ENCODE peak calls at places on chromosomes 2 and 18, in ten cellular contexts. U is kidney, I is H7, T is left ventricle myocardium inferior, S is astrocyte of the spinal cord, B is H1, C is IMR-90, E is epithelial cell of esophagus, A is ovary, P is body of pancreas. H is an unnamed sample.

GRCh38 chr2:20223345-20224190 is 1.4 kb downstream of the SDC1 start:
- DNase-seq in U (peak), I (peak), T (no peak), S (peak), B (no peak), C (peak), E (peak), A (peak), P (peak), H (no peak)

GRCh38 chr2:128600606-128601297 is 282.1 kb upstream of the HS6ST1 start:
- DNase-seq in U (no peak), I (no peak), T (no peak), S (no peak), B (no peak), C (no peak), E (no peak), A (no peak), P (no peak), H (peak)

GRCh38 chr2:171516793-171517192 is 5.5 kb upstream of the CYBRD1 start:
- DNase-seq in U (no peak), I (no peak), T (no peak), S (no peak), B (no peak), C (no peak), E (no peak), A (no peak), P (no peak), H (no peak)

GRCh38 chr2:230974096-230974913 is 21.6 kb upstream of the SPATA3 start:
- DNase-seq in U (no peak), I (no peak), T (no peak), S (peak), B (no peak), C (peak), E (peak), A (no peak), P (no peak), H (peak)

GRCh38 chr2:55954306-55955035 is 30.9 kb upstream of the EFEMP1 start:
- DNase-seq in U (no peak), I (no peak), T (no peak), S (peak), B (no peak), C (peak), E (no peak), A (no peak), P (peak), H (no peak)

GRCh38 chr2:24819442-24820174 is 26.4 kb downstream of the CENPO start:
- DNase-seq in U (peak), I (peak), T (peak), S (no peak), B (no peak), C (no peak), E (no peak), A (no peak), P (no peak), H (no peak)

GRCh38 chr2:46858697-46859080 is 56.9 kb downstream of the MCFD2 start:
- DNase-seq in U (no peak), I (no peak), T (no peak), S (peak), B (no peak), C (peak), E (peak), A (no peak), P (no peak), H (no peak)

GRCh38 chr18:31369478-31369877 is 7.1 kb upstream of the DSG4 start:
- DNase-seq in U (no peak), I (no peak), T (no peak), S (no peak), B (no peak), C (no peak), E (no peak), A (no peak), P (no peak), H (no peak)

GRCh38 chr18:75128911-75129716 is 79.8 kb downstream of the PTGR3 start:
- DNase-seq in U (no peak), I (peak), T (no peak), S (no peak), B (no peak), C (no peak), E (no peak), A (no peak), P (no peak), H (no peak)

GRCh38 chr2:26495705-26496271 is 17.9 kb upstream of the OTOF start:
- DNase-seq in U (peak), I (peak), T (no peak), S (no peak), B (no peak), C (no peak), E (peak), A (no peak), P (peak), H (no peak)

GRCh38 chr2:190094471-190094870 is 31.9 kb upstream of the MSTN start:
- DNase-seq in U (no peak), I (no peak), T (no peak), S (no peak), B (no peak), C (no peak), E (no peak), A (no peak), P (no peak), H (no peak)

GRCh38 chr2:152098798-152099654 is at the start of gene CACNB4:
- DNase-seq in U (no peak), I (peak), T (no peak), S (peak), B (peak), C (no peak), E (peak), A (peak), P (peak), H (no peak)

GRCh38 chr18:48887294-48887904 is 63.4 kb downstream of the SMAD7 start:
- DNase-seq in U (peak), I (no peak), T (no peak), S (no peak), B (no peak), C (no peak), E (no peak), A (peak), P (no peak), H (no peak)

GRCh38 chr2:191045141-191045540 is 31.2 kb upstream of the STAT1 start:
- DNase-seq in U (no peak), I (no peak), T (no peak), S (no peak), B (no peak), C (peak), E (no peak), A (no peak), P (no peak), H (no peak)

GRCh38 chr18:79046522-79046921 is 22.7 kb upstream of the ATP9B start:
- DNase-seq in U (peak), I (no peak), T (no peak), S (no peak), B (no peak), C (no peak), E (no peak), A (no peak), P (no peak), H (no peak)

GRCh38 chr2:29767606-29768335 is 153.6 kb downstream of the ALK start:
- DNase-seq in U (no peak), I (no peak), T (no peak), S (no peak), B (no peak), C (no peak), E (no peak), A (no peak), P (no peak), H (no peak)

GRCh38 chr2:171410101-171410500 is 23.7 kb downstream of the METTL8 start:
- DNase-seq in U (no peak), I (no peak), T (no peak), S (peak), B (no peak), C (peak), E (peak), A (no peak), P (no peak), H (no peak)

GRCh38 chr2:225008935-225009334 is 33.3 kb downstream of the DOCK10 start:
- DNase-seq in U (no peak), I (peak), T (no peak), S (no peak), B (no peak), C (no peak), E (peak), A (no peak), P (no peak), H (peak)
- H3K4me3 ChIP-seq in U (no peak), I (no peak), T (no peak), S (no peak), B (no peak), C (no peak), E (no peak), A (no peak), P (no peak), H (no peak)

GRCh38 chr18:8948471-8949149 is 153.9 kb upstream of the NDUFV2 start:
- DNase-seq in U (no peak), I (no peak), T (no peak), S (peak), B (no peak), C (peak), E (peak), A (no peak), P (no peak), H (peak)

GRCh38 chr18:8948011-8948410 is 154.5 kb upstream of the NDUFV2 start:
- DNase-seq in U (no peak), I (no peak), T (no peak), S (no peak), B (no peak), C (no peak), E (no peak), A (no peak), P (no peak), H (no peak)

GRCh38 chr18:8951491-8951890 is 151.0 kb upstream of the NDUFV2 start:
- DNase-seq in U (no peak), I (no peak), T (no peak), S (no peak), B (no peak), C (no peak), E (no peak), A (no peak), P (no peak), H (peak)

GRCh38 chr18:8947576-8947975 is 154.9 kb upstream of the NDUFV2 start:
- DNase-seq in U (no peak), I (no peak), T (no peak), S (peak), B (no peak), C (no peak), E (no peak), A (no peak), P (no peak), H (no peak)

DNA sequence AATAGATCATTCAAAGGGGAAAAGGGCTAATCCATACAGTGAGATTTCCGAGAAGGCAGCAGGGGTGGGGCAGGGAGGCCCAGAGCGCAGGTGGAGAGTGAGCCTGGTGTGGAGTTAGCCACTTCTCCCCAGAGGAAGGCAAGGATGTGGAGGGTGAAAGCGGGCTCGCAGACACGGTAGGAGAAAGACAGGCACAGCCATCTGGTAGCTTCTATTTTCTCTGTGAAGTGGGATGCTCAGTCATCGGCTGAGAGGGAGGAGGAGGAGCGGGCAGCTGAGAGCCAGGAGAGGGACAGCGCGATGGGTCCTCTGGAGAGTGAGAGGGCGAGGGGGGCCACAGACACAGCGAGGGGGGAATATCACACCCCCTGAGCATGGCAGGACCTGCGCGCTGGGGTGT is 153.3 kb upstream of the NDUFV2 start:
- DNase-seq in U (no peak), I (no peak), T (no peak), S (no peak), B (no peak), C (peak), E (no peak), A (no peak), P (no peak), H (peak)
- H3K4me3 ChIP-seq in U (no peak), I (no peak), T (no peak), S (no peak), B (no peak), C (peak), E (no peak), A (no peak), P (no peak), H (no peak)

DNA sequence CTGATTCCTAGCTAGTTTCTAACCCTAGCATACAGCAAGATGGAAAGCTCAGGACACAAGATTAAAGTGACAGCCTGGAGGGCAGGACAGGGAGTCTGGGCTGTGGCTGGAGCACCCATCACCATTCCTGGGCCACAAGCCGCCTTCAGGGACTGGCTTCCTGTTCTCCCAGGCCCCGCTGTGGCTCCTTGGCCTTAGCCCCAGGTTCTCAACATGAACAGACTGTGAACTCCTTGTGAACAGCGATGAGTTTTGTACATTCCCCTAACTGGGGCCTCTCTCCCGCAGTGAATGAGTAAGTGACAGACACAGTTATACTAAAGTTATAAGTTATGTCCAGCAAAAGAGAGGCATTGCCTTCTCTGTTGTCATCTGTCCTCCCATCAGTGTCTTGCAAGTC is 35.9 kb upstream of the SLC14A1 start:
- DNase-seq in U (no peak), I (no peak), T (no peak), S (peak), B (no peak), C (peak), E (no peak), A (no peak), P (no peak), H (no peak)
- H3K4me3 ChIP-seq in U (no peak), I (no peak), T (no peak), S (no peak), B (no peak), C (no peak), E (no peak), A (no peak), P (no peak), H (peak)

DNA sequence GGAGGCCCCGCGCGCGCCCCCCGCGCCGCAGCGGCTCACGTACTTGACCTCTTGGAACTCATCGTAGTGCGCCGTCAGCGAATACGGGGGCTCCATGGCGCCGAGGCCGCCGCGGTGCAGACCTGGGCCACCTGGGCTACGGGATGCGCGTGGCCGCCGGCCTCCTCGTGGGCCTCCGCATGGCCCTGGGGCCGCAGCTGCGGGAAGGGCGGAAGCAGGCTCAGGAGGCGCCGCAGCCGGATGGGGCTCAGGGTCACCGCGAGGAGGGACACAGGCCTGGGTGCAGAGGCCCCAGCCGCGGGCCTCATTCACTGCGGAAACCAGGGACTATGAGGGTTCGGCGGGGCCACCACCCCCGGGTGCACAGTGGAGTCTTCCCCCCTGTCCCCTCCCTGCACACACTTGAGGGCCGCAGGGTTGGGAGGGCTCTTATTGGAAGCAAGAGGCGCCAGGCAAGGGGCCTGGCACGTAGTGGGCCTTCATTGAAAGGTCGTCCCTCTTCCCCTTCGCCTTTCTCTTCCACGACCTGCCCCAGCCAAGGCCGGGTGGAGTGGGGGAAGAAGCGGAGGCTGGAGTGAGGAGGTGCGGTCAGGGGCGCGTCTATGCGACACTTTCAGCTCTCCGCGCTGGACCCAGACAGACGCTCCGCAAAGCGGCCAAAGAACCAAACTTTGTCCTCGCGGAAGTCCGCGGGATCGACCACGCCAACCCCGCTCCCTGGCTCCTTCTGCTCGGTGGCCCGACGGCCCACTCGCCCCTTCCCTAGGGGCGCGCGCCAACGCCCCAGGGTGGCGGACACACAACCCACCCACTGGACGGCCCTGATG is 863 bp downstream of the ECEL1 start:
- DNase-seq in U (peak), I (peak), T (peak), S (no peak), B (no peak), C (no peak), E (no peak), A (peak), P (no peak), H (no peak)
- H3K4me3 ChIP-seq in U (no peak), I (peak), T (peak), S (no peak), B (peak), C (no peak), E (no peak), A (peak), P (no peak), H (no peak)

DNA sequence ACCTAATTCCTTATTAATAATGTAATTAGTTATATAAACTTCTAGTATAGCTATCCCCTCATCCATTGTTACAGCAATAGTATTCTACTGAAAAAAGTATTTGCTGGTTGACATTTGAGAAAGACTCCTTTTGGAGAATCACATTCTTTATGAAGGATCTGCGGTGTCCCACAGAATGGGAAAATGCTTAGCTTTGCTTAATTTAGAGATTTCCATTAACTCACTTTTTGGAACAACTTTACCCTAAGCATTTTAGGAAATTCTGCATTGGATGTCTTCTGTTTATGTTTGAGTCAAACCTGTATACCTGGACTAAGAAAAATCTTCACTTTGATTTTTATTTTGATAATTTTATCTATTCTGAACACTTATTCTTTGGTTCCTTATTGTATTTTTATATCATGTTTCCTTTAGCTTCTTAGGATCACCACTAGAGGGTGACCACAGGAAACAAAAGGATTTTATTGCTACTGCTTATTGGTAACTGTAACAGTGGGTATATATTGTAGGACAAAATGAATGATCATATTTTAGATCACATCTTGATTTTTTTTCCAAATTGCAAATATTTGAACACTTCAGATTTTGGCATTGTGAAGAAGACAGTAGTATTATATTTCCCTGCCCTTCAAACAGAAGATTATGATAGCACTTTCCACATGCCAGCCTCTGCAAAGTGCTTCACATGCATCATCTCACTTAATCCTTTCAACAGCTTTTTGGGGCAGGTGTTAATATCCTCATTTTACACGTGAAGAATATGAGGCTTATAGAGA is 79.6 kb downstream of the MIB1 start:
- DNase-seq in U (no peak), I (peak), T (no peak), S (peak), B (no peak), C (peak), E (peak), A (no peak), P (no peak), H (peak)
- H3K4me3 ChIP-seq in U (no peak), I (no peak), T (no peak), S (no peak), B (no peak), C (no peak), E (no peak), A (no peak), P (no peak), H (no peak)

GRCh38 chr2:64837116-64837704 is 152.0 kb upstream of the SLC1A4 start:
- DNase-seq in U (no peak), I (no peak), T (no peak), S (no peak), B (no peak), C (peak), E (peak), A (peak), P (no peak), H (no peak)

GRCh38 chr2:64836566-64836965 is 152.6 kb upstream of the SLC1A4 start:
- DNase-seq in U (no peak), I (no peak), T (no peak), S (no peak), B (no peak), C (no peak), E (no peak), A (no peak), P (no peak), H (no peak)

GRCh38 chr2:64839844-64840243 is 149.4 kb upstream of the SLC1A4 start:
- DNase-seq in U (no peak), I (no peak), T (no peak), S (no peak), B (no peak), C (no peak), E (no peak), A (no peak), P (no peak), H (peak)

GRCh38 chr2:64838817-64839216 is 150.4 kb upstream of the SLC1A4 start:
- DNase-seq in U (peak), I (no peak), T (no peak), S (peak), B (no peak), C (peak), E (peak), A (no peak), P (no peak), H (no peak)

GRCh38 chr2:64837925-64838641 is 151.1 kb upstream of the SLC1A4 start:
- DNase-seq in U (peak), I (no peak), T (peak), S (no peak), B (no peak), C (no peak), E (peak), A (no peak), P (no peak), H (no peak)
- H3K4me3 ChIP-seq in U (no peak), I (no peak), T (no peak), S (no peak), B (no peak), C (no peak), E (no peak), A (no peak), P (no peak), H (no peak)